ENCODE peak calls at places on chromosome 13, in four cellular contexts. D is K562, H is H1, Y is HepG2. Z is an unnamed sample.

GRCh38 chr13:102392810-102393209 is 9.0 kb downstream of the FGF14 start:
- DNase-seq in D (no peak), H (no peak), Y (no peak), Z (no peak)

GRCh38 chr13:22194106-22194810 is 523.4 kb downstream of the FGF9 start:
- DNase-seq in D (no peak), H (no peak), Y (no peak), Z (no peak)

GRCh38 chr13:107881362-107881761 is 334.0 kb downstream of the LIG4 start:
- DNase-seq in D (no peak), H (no peak), Y (no peak), Z (no peak)

GRCh38 chr13:50911051-50911690 is 1.6 kb downstream of the RNASEH2B start:
- DNase-seq in D (peak), H (no peak), Y (peak), Z (no peak)

GRCh38 chr13:109256866-109257760 is 529.3 kb downstream of the IRS2 start:
- DNase-seq in D (no peak), H (no peak), Y (peak), Z (no peak)

GRCh38 chr13:102907886-102908515 is 62.2 kb downstream of the ERCC5 start:
- DNase-seq in D (no peak), H (no peak), Y (no peak), Z (no peak)

GRCh38 chr13:46567671-46568070 is 14.7 kb downstream of the LRCH1 start:
- DNase-seq in D (no peak), H (no peak), Y (no peak), Z (no peak)

GRCh38 chr13:99995503-99996176 is 14.1 kb downstream of the ZIC2 start:
- DNase-seq in D (no peak), H (no peak), Y (no peak), Z (no peak)

GRCh38 chr13:35771898-35772297 is 295.4 kb upstream of the MAB21L1 start:
- DNase-seq in D (no peak), H (no peak), Y (no peak), Z (no peak)

GRCh38 chr13:66200555-66200954 is 1029.6 kb downstream of the PCDH9 start:
- DNase-seq in D (no peak), H (no peak), Y (no peak), Z (no peak)

GRCh38 chr13:40617801-40618356 is 48.6 kb downstream of the FOXO1 start:
- DNase-seq in D (no peak), H (no peak), Y (no peak), Z (no peak)

GRCh38 chr13:35850569-35850968 is 280.6 kb downstream of the DCLK1 start:
- DNase-seq in D (no peak), H (no peak), Y (no peak), Z (no peak)

GRCh38 chr13:48532146-48532472 is 771 bp downstream of the RCBTB2 start:
- DNase-seq in D (no peak), H (no peak), Y (no peak), Z (peak)

GRCh38 chr13:44760434-44760833 is 184.3 kb upstream of the TSC22D1 start:
- DNase-seq in D (no peak), H (no peak), Y (no peak), Z (no peak)

GRCh38 chr13:40777166-40777956 is 6.4 kb upstream of the MRPS31 start:
- DNase-seq in D (peak), H (no peak), Y (peak), Z (no peak)

GRCh38 chr13:74132152-74132767 is 1.9 kb downstream of the KLF12 start:
- DNase-seq in D (no peak), H (no peak), Y (peak), Z (no peak)

GRCh38 chr13:80339578-80339840 is 1.4 kb downstream of the SPRY2 start:
- DNase-seq in D (peak), H (no peak), Y (no peak), Z (no peak)

GRCh38 chr13:49865174-49865573 is 71.0 kb downstream of the SPRYD7 start:
- DNase-seq in D (no peak), H (no peak), Y (no peak), Z (no peak)

GRCh38 chr13:109162248-109163051 is 533.0 kb downstream of the MYO16 start:
- DNase-seq in D (no peak), H (no peak), Y (no peak), Z (peak)

GRCh38 chr13:38763446-38764381 is 76.8 kb downstream of the FREM2 start:
- DNase-seq in D (peak), H (no peak), Y (peak), Z (no peak)

GRCh38 chr13:109412232-109412935 is 374.0 kb downstream of the IRS2 start:
- DNase-seq in D (peak), H (peak), Y (no peak), Z (no peak)

GRCh38 chr13:43127103-43127817 is 103.9 kb downstream of the DNAJC15 start:
- DNase-seq in D (no peak), H (no peak), Y (no peak), Z (no peak)

GRCh38 chr13:40983269-40983668 is 35.8 kb downstream of the ELF1 start:
- DNase-seq in D (no peak), H (no peak), Y (no peak), Z (no peak)

GRCh38 chr13:97757807-97758206 is 195.7 kb upstream of the IPO5 start:
- DNase-seq in D (no peak), H (no peak), Y (no peak), Z (no peak)

GRCh38 chr13:48110132-48110868 is 15.4 kb upstream of the MED4 start:
- DNase-seq in D (no peak), H (no peak), Y (no peak), Z (no peak)

GRCh38 chr13:80363890-80364503 is 23.1 kb upstream of the SPRY2 start:
- DNase-seq in D (peak), H (no peak), Y (peak), Z (no peak)

GRCh38 chr13:81929988-81930387 is 1589.1 kb upstream of the SPRY2 start:
- DNase-seq in D (no peak), H (no peak), Y (peak), Z (no peak)

GRCh38 chr13:41503386-41503785 is 46.0 kb downstream of the RGCC start:
- DNase-seq in D (no peak), H (no peak), Y (no peak), Z (no peak)

GRCh38 chr13:44088911-44089851 is 209.5 kb downstream of the LACC1 start:
- DNase-seq in D (no peak), H (no peak), Y (no peak), Z (no peak)

GRCh38 chr13:112438515-112438914 is 62.4 kb downstream of the SPACA7 start:
- DNase-seq in D (no peak), H (no peak), Y (no peak), Z (no peak)

GRCh38 chr13:32903720-32904119 is 112.5 kb upstream of the KL start:
- DNase-seq in D (no peak), H (no peak), Y (no peak), Z (no peak)

GRCh38 chr13:92640936-92641335 is 585.7 kb upstream of the GPC6 start:
- DNase-seq in D (no peak), H (no peak), Y (no peak), Z (no peak)

GRCh38 chr13:43140985-43141384 is 117.6 kb downstream of the DNAJC15 start:
- DNase-seq in D (no peak), H (no peak), Y (no peak), Z (no peak)

GRCh38 chr13:98994080-98994479 is 16.2 kb upstream of the DOCK9 start:
- DNase-seq in D (no peak), H (peak), Y (no peak), Z (no peak)

GRCh38 chr13:79869326-79869725 is 388.4 kb downstream of the NDFIP2 start:
- DNase-seq in D (no peak), H (no peak), Y (peak), Z (no peak)

GRCh38 chr13:48496796-48497195 is 36.1 kb downstream of the RCBTB2 start:
- DNase-seq in D (no peak), H (no peak), Y (no peak), Z (no peak)

GRCh38 chr13:44231786-44232516 is 141.7 kb upstream of the SERP2 start:
- DNase-seq in D (no peak), H (peak), Y (peak), Z (no peak)

GRCh38 chr13:35722438-35723060 is 246.1 kb upstream of the MAB21L1 start:
- DNase-seq in D (no peak), H (no peak), Y (no peak), Z (no peak)

GRCh38 chr13:35858665-35859064 is 272.5 kb downstream of the DCLK1 start:
- DNase-seq in D (no peak), H (no peak), Y (no peak), Z (no peak)

GRCh38 chr13:43720780-43721397 is 65.9 kb downstream of the ENOX1 start:
- DNase-seq in D (no peak), H (no peak), Y (no peak), Z (no peak)

GRCh38 chr13:60482012-60482411 is 85.0 kb downstream of the TDRD3 start:
- DNase-seq in D (no peak), H (no peak), Y (no peak), Z (no peak)
- TF ChIP-seq CREB1 in D (no peak), H (no peak), Y (no peak), Z (no peak)

DNA sequence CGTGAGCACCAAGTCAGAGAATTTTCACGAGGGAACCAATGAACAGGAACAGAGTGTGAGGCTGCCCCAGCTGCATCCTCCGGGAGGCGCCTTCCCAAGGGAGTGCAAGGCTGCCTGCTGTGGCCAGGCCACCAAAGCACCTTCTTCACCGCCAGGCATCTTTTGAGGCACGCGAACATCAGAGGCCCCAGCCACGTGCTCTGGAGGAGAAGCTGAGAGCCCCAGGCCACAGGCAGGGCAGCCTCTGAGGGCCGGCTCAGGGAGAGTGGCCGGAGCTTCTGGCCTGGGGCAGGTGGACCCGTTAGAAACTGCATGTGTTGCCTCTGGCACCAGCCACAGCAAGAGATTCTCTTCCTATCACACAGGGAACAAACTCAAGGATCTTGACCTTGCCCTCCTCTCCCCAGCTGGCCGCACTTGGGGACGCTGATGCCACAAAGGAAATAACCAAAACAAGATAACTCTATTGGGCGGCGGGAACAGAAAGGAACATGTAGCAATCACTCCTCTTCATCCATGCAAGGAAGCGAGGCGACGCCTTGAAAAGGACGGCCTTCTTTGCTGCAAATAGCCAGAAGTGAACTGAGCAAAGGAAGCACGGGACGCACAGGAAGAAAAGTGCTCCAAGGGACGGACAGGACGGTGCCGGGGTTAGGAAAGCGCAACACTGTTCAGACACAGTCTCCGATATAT is 19.9 kb downstream of the GAS6 start:
- DNase-seq in D (no peak), H (no peak), Y (no peak), Z (no peak)
- TF ChIP-seq CTCF in D (no peak), H (peak), Y (no peak), Z (no peak)

GRCh38 chr13:110518150-110518525 is 43.4 kb downstream of the RAB20 start:
- DNase-seq in D (no peak), H (no peak), Y (no peak), Z (no peak)

GRCh38 chr13:110516500-110516899 is 45.0 kb downstream of the RAB20 start:
- DNase-seq in D (no peak), H (no peak), Y (no peak), Z (no peak)

GRCh38 chr13:110519046-110519445 is 42.5 kb downstream of the RAB20 start:
- DNase-seq in D (no peak), H (no peak), Y (no peak), Z (no peak)

GRCh38 chr13:110518571-110518970 is 43.0 kb downstream of the RAB20 start:
- DNase-seq in D (no peak), H (no peak), Y (no peak), Z (no peak)

GRCh38 chr13:110517505-110518149 is 43.9 kb downstream of the RAB20 start:
- DNase-seq in D (no peak), H (no peak), Y (no peak), Z (no peak)
- TF ChIP-seq GABPA in D (no peak), H (no peak), Y (no peak), Z (no peak)

DNA sequence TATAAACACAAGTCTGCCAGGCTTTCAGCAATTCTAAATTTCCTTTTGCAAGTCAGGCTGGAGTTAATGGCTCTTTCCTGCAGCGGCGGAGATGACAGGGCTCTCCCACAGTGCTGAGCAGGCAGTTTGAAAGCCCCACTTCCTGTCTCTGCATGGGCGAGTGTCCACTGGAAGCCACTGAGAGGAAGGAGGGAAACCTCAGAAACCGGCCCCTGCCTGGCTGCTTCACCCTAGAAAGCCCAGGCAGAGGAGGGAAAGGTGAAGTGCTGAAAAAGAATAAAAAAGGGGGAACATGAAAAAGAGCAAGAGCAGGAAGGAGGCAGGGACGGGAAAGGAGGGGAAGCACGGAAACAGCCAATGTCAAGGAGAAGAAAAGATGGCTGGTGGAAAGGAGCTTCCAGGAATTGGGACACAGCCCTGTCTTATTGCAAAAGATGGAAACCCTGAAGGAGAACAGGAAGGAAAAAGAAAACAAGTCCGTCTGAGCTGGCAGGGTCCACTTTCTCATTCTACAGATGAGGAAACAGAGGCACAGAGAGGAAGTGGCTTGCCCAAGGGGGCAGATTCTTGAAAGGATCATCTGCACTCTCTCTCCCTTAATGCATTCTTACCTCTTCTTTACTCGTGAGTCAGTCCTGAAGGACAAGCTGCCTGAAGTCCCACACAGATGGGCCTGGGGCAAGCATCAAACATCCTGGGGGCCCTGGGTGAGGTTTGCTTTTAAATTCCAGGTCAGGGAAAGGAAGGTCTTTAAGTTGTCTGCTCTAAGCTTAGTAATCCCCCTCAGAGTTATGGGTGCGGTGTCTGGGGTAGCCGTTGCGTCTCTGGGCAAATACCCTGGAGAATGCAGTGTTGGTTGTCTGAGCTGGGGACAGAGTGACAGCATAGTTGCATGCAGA is 38.8 kb upstream of the ALOX5AP start:
- DNase-seq in D (no peak), H (no peak), Y (no peak), Z (no peak)
- TF ChIP-seq CREB1 in D (no peak), H (no peak), Y (no peak), Z (no peak)

GRCh38 chr13:25409938-25410337 is 38.2 kb downstream of the ATP8A2 start:
- DNase-seq in D (no peak), H (no peak), Y (no peak), Z (no peak)

GRCh38 chr13:25401958-25402357 is 30.2 kb downstream of the ATP8A2 start:
- DNase-seq in D (no peak), H (no peak), Y (no peak), Z (no peak)

GRCh38 chr13:25406377-25406776 is 34.6 kb downstream of the ATP8A2 start:
- DNase-seq in D (peak), H (no peak), Y (peak), Z (no peak)
- TF ChIP-seq CTCF in D (peak), H (peak), Y (peak), Z (no peak)

DNA sequence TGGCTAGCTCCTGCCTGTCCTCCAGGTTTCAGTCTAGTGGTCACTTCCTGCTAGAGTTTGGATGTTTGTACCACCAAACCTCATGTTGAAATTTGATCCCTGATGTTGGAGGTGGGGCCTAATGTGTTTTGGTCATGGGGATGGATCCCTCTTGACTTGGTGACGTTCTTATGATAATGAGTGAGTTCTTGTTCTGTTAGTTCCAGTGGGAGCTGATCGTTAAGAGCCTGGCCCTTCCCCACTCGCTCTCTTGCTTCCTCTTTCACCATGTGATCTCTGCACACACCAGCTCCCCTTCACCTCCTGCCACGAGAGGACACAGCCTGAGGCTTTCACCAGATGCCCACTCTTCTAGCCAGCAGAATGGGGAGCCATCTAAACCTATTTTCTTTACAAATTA is 86.8 kb upstream of the SCEL start:
- DNase-seq in D (no peak), H (no peak), Y (no peak), Z (no peak)
- TF ChIP-seq GABPA in D (no peak), H (no peak), Y (no peak), Z (no peak)

DNA sequence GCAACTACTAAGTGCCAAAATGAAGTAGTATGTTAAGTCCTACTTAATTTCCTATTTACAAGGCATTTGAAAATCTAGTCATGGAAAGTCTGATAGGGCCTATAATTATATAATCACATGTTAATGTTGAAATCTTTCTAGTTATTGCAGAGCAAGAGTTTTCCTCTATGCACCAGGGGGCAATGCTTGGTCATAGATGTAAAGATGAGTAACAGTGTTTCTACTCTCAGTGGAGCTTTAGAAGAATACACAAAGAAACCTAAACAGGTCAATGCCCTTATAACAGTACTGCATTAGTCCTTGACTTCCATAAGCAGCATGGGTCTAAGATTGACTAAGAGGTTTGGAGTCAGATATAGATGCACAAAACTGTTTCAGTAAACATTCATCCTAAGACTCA is 218.7 kb downstream of the KCTD12 start:
- DNase-seq in D (no peak), H (no peak), Y (no peak), Z (no peak)
- TF ChIP-seq CREB1 in D (no peak), H (no peak), Y (no peak), Z (no peak)

GRCh38 chr13:37049810-37050209 is 9.7 kb downstream of the SUPT20H start:
- DNase-seq in D (no peak), H (no peak), Y (no peak), Z (no peak)
- TF ChIP-seq CTCF in D (no peak), H (peak), Y (no peak), Z (no peak)

Z was measured in GM12878.